ENCODE peak calls at places on chromosome 1, in six cellular contexts. W, A, P, T, R and X are unnamed samples.

GRCh38 chr1:25030674-25031589 is 100.9 kb upstream of the RUNX3 start:
- DNase-seq in W (no peak), T (peak), R (no peak), A (no peak), P (no peak), X (no peak)

GRCh38 chr1:72062584-72062983 is 219.8 kb downstream of the NEGR1 start:
- DNase-seq in W (no peak), P (no peak), T (peak), A (no peak), R (no peak), X (no peak)

GRCh38 chr1:207031632-207032258 is 811 bp downstream of the C1orf116 start:
- DNase-seq in W (no peak), T (no peak), R (no peak), A (peak), P (no peak), X (no peak)

GRCh38 chr1:51344602-51345299 is 14.4 kb upstream of the TTC39A start:
- DNase-seq in P (no peak), W (no peak), R (no peak), A (peak), T (peak), X (no peak)

GRCh38 chr1:14693996-14694395 is 95.5 kb downstream of the KAZN start:
- DNase-seq in P (no peak), T (no peak), W (no peak), R (no peak), A (no peak), X (no peak)

GRCh38 chr1:36397378-36398230 is at the start of gene LSM10:
- DNase-seq in W (peak), A (peak), T (peak), R (peak), P (peak), X (peak)

GRCh38 chr1:158140871-158141270 is 39.8 kb upstream of the CD1D start:
- DNase-seq in T (no peak), W (no peak), P (no peak), R (no peak), A (no peak), X (no peak)

GRCh38 chr1:10730985-10731384 is 65.5 kb downstream of the CASZ1 start:
- DNase-seq in P (no peak), R (no peak), T (peak), A (no peak), W (no peak), X (no peak)

GRCh38 chr1:179728266-179728665 is 14.8 kb upstream of the FAM163A start:
- DNase-seq in A (no peak), R (no peak), W (no peak), P (no peak), T (no peak), X (no peak)

GRCh38 chr1:91920001-91920400 is 29.2 kb upstream of the BRDT start:
- DNase-seq in W (no peak), P (no peak), T (no peak), A (no peak), R (no peak), X (no peak)

GRCh38 chr1:153345187-153346066 is 3.2 kb downstream of the PGLYRP4 start:
- DNase-seq in P (no peak), A (no peak), R (no peak), T (no peak), W (no peak), X (no peak)

GRCh38 chr1:114609826-114610225 is 28.4 kb upstream of the BCAS2 start:
- DNase-seq in R (no peak), W (no peak), A (no peak), T (no peak), P (no peak), X (no peak)

GRCh38 chr1:206540044-206540758 is 32.9 kb downstream of the RASSF5 start:
- DNase-seq in P (peak), R (peak), W (no peak), T (peak), A (peak), X (no peak)

GRCh38 chr1:5367306-5367705 is 624.9 kb downstream of the NPHP4 start:
- DNase-seq in W (no peak), R (no peak), P (no peak), A (no peak), T (no peak), X (no peak)

GRCh38 chr1:79079770-79080169 is 73.2 kb upstream of the ADGRL4 start:
- DNase-seq in W (peak), T (peak), R (no peak), P (peak), A (no peak), X (peak)

GRCh38 chr1:230622151-230622550 is 20.1 kb upstream of the COG2 start:
- DNase-seq in R (no peak), T (no peak), A (no peak), P (no peak), W (no peak), X (no peak)

GRCh38 chr1:77354536-77354935 is 72.7 kb downstream of the AK5 start:
- DNase-seq in A (no peak), P (no peak), R (no peak), W (no peak), T (no peak), X (no peak)